ENCODE peak calls at places on chromosome 20, in eight cellular contexts. One of them, this sample, is unnamed.

GRCh38 chr20:48301189-48301588 is 515.9 kb upstream of the SULF2 start:
- DNase-seq in effector CD8-positive, alpha-beta T cell: no peak
- DNase-seq in MCF 10A: no peak
- DNase-seq in CD8-positive, alpha-beta T cell: no peak
- DNase-seq in RCC 7860: no peak
- DNase-seq in ACHN: no peak
- DNase-seq in hypothalamus: no peak
- DNase-seq in progenitor cell of endocrine pancreas: no peak
- DNase-seq in this sample: no peak

GRCh38 chr20:50635676-50636600 is 55.4 kb downstream of the RIPOR3 start:
- DNase-seq in ACHN: peak
- DNase-seq in CD8-positive, alpha-beta T cell: peak
- DNase-seq in effector CD8-positive, alpha-beta T cell: peak
- DNase-seq in hypothalamus: no peak
- DNase-seq in MCF 10A: peak
- DNase-seq in RCC 7860: peak
- DNase-seq in progenitor cell of endocrine pancreas: peak
- DNase-seq in this sample: no peak

GRCh38 chr20:3203315-3204123 is 963 bp downstream of the DDRGK1 start:
- DNase-seq in hypothalamus: peak
- DNase-seq in CD8-positive, alpha-beta T cell: peak
- DNase-seq in RCC 7860: no peak
- DNase-seq in MCF 10A: peak
- DNase-seq in progenitor cell of endocrine pancreas: no peak
- DNase-seq in ACHN: peak
- DNase-seq in effector CD8-positive, alpha-beta T cell: no peak
- DNase-seq in this sample: no peak

GRCh38 chr20:50520222-50520877 is 10.2 kb downstream of the PTPN1 start:
- DNase-seq in RCC 7860: no peak
- DNase-seq in effector CD8-positive, alpha-beta T cell: no peak
- DNase-seq in ACHN: no peak
- DNase-seq in MCF 10A: no peak
- DNase-seq in CD8-positive, alpha-beta T cell: peak
- DNase-seq in progenitor cell of endocrine pancreas: no peak
- DNase-seq in hypothalamus: no peak
- DNase-seq in this sample: no peak

GRCh38 chr20:45052698-45053440 is 48.1 kb downstream of the KCNS1 start:
- DNase-seq in progenitor cell of endocrine pancreas: no peak
- DNase-seq in effector CD8-positive, alpha-beta T cell: no peak
- DNase-seq in RCC 7860: no peak
- DNase-seq in ACHN: no peak
- DNase-seq in CD8-positive, alpha-beta T cell: no peak
- DNase-seq in MCF 10A: no peak
- DNase-seq in hypothalamus: peak
- DNase-seq in this sample: no peak

GRCh38 chr20:64137598-64138031 is 26.6 kb upstream of the MYT1 start:
- DNase-seq in MCF 10A: no peak
- DNase-seq in hypothalamus: no peak
- DNase-seq in effector CD8-positive, alpha-beta T cell: no peak
- DNase-seq in CD8-positive, alpha-beta T cell: no peak
- DNase-seq in ACHN: no peak
- DNase-seq in RCC 7860: no peak
- DNase-seq in progenitor cell of endocrine pancreas: no peak
- DNase-seq in this sample: no peak

GRCh38 chr20:49775229-49775693 is 37.4 kb upstream of the SLC9A8 start:
- DNase-seq in ACHN: peak
- DNase-seq in MCF 10A: peak
- DNase-seq in effector CD8-positive, alpha-beta T cell: no peak
- DNase-seq in progenitor cell of endocrine pancreas: no peak
- DNase-seq in RCC 7860: peak
- DNase-seq in CD8-positive, alpha-beta T cell: no peak
- DNase-seq in hypothalamus: peak
- DNase-seq in this sample: peak

GRCh38 chr20:8535403-8536003 is 403.4 kb downstream of the PLCB1 start:
- DNase-seq in progenitor cell of endocrine pancreas: no peak
- DNase-seq in CD8-positive, alpha-beta T cell: no peak
- DNase-seq in MCF 10A: peak
- DNase-seq in hypothalamus: no peak
- DNase-seq in ACHN: peak
- DNase-seq in RCC 7860: no peak
- DNase-seq in effector CD8-positive, alpha-beta T cell: no peak
- DNase-seq in this sample: no peak

GRCh38 chr20:44785768-44786167 is 24.6 kb downstream of the RIMS4 start:
- DNase-seq in CD8-positive, alpha-beta T cell: no peak
- DNase-seq in MCF 10A: peak
- DNase-seq in effector CD8-positive, alpha-beta T cell: no peak
- DNase-seq in ACHN: peak
- DNase-seq in hypothalamus: no peak
- DNase-seq in progenitor cell of endocrine pancreas: no peak
- DNase-seq in RCC 7860: no peak
- DNase-seq in this sample: no peak

GRCh38 chr20:20864346-20865096 is 152.1 kb upstream of the RALGAPA2 start:
- DNase-seq in MCF 10A: peak
- DNase-seq in progenitor cell of endocrine pancreas: no peak
- DNase-seq in ACHN: peak
- DNase-seq in CD8-positive, alpha-beta T cell: no peak
- DNase-seq in RCC 7860: no peak
- DNase-seq in hypothalamus: no peak
- DNase-seq in effector CD8-positive, alpha-beta T cell: no peak
- DNase-seq in this sample: no peak

GRCh38 chr20:12414446-12415274 is 497.0 kb downstream of the BTBD3 start:
- DNase-seq in CD8-positive, alpha-beta T cell: no peak
- DNase-seq in effector CD8-positive, alpha-beta T cell: no peak
- DNase-seq in ACHN: no peak
- DNase-seq in MCF 10A: peak
- DNase-seq in hypothalamus: peak
- DNase-seq in RCC 7860: no peak
- DNase-seq in progenitor cell of endocrine pancreas: no peak
- DNase-seq in this sample: no peak